ENCODE peak calls at places on chromosomes 3 and 15, in nine cellular contexts. One of them, this sample, is unnamed.

GRCh38 chr3:72384602-72385001 is 463.6 kb downstream of the SHQ1 start:
- DNase-seq in activated T-cell treated with anti-CD3 and anti-CD28 coated beads for 24 hours: no peak
- DNase-seq in T-cell: no peak
- DNase-seq in AG09309: no peak
- DNase-seq in T-helper 1 cell: no peak
- DNase-seq in HT1080: no peak
- DNase-seq in endothelial cell: no peak
- DNase-seq in GM04503: no peak
- DNase-seq in OCI-LY7: no peak
- DNase-seq in this sample: no peak

GRCh38 chr15:62991698-62992097 is 50.8 kb upstream of the TPM1 start:
- DNase-seq in endothelial cell: no peak
- DNase-seq in T-cell: no peak
- DNase-seq in GM04503: no peak
- DNase-seq in OCI-LY7: no peak
- DNase-seq in AG09309: no peak
- DNase-seq in HT1080: no peak
- DNase-seq in T-helper 1 cell: no peak
- DNase-seq in activated T-cell treated with anti-CD3 and anti-CD28 coated beads for 24 hours: no peak
- DNase-seq in this sample: no peak

GRCh38 chr3:180375831-180376230 is 226.1 kb upstream of the TTC14 start:
- DNase-seq in GM04503: no peak
- DNase-seq in endothelial cell: no peak
- DNase-seq in HT1080: no peak
- DNase-seq in AG09309: no peak
- DNase-seq in OCI-LY7: no peak
- DNase-seq in T-helper 1 cell: no peak
- DNase-seq in T-cell: no peak
- DNase-seq in activated T-cell treated with anti-CD3 and anti-CD28 coated beads for 24 hours: no peak
- DNase-seq in this sample: no peak

GRCh38 chr3:111538687-111539086 is 3.3 kb upstream of the CD96 start:
- DNase-seq in HT1080: peak; percentile 72
- DNase-seq in T-helper 1 cell: no peak
- DNase-seq in T-cell: no peak
- DNase-seq in GM04503: no peak
- DNase-seq in endothelial cell: no peak
- DNase-seq in AG09309: no peak
- DNase-seq in OCI-LY7: no peak
- DNase-seq in activated T-cell treated with anti-CD3 and anti-CD28 coated beads for 24 hours: no peak
- DNase-seq in this sample: no peak

GRCh38 chr3:21562225-21562624 is 188.8 kb downstream of the ZNF385D start:
- DNase-seq in AG09309: no peak
- DNase-seq in T-helper 1 cell: no peak
- DNase-seq in HT1080: peak; percentile 2
- DNase-seq in GM04503: no peak
- DNase-seq in OCI-LY7: no peak
- DNase-seq in activated T-cell treated with anti-CD3 and anti-CD28 coated beads for 24 hours: no peak
- DNase-seq in T-cell: no peak
- DNase-seq in endothelial cell: no peak
- DNase-seq in this sample: no peak

GRCh38 chr3:57130426-57131209 is 34.5 kb downstream of the IL17RD start:
- DNase-seq in AG09309: no peak
- DNase-seq in endothelial cell: peak; percentile 72
- DNase-seq in T-helper 1 cell: no peak
- DNase-seq in HT1080: no peak
- DNase-seq in GM04503: no peak
- DNase-seq in activated T-cell treated with anti-CD3 and anti-CD28 coated beads for 24 hours: no peak
- DNase-seq in T-cell: no peak
- DNase-seq in OCI-LY7: peak; percentile 46
- DNase-seq in this sample: no peak

GRCh38 chr3:111676177-111677021 is 81.3 kb upstream of the ZBED2 start:
- DNase-seq in endothelial cell: no peak
- DNase-seq in OCI-LY7: peak; percentile 36
- DNase-seq in GM04503: no peak
- DNase-seq in T-helper 1 cell: no peak
- DNase-seq in T-cell: no peak
- DNase-seq in AG09309: no peak
- DNase-seq in activated T-cell treated with anti-CD3 and anti-CD28 coated beads for 24 hours: no peak
- DNase-seq in HT1080: peak; percentile 87
- DNase-seq in this sample: no peak

GRCh38 chr3:184373422-184373821 is 4.6 kb downstream of the THPO start:
- DNase-seq in activated T-cell treated with anti-CD3 and anti-CD28 coated beads for 24 hours: no peak
- DNase-seq in GM04503: peak; percentile 43
- DNase-seq in OCI-LY7: no peak
- DNase-seq in AG09309: no peak
- DNase-seq in HT1080: no peak
- DNase-seq in T-cell: no peak
- DNase-seq in endothelial cell: no peak
- DNase-seq in T-helper 1 cell: no peak
- DNase-seq in this sample: no peak

GRCh38 chr3:17473761-17474160 is 268.7 kb downstream of the TBC1D5 start:
- DNase-seq in GM04503: no peak
- DNase-seq in endothelial cell: no peak
- DNase-seq in T-helper 1 cell: no peak
- DNase-seq in T-cell: no peak
- DNase-seq in OCI-LY7: no peak
- DNase-seq in HT1080: peak; percentile 8
- DNase-seq in AG09309: no peak
- DNase-seq in activated T-cell treated with anti-CD3 and anti-CD28 coated beads for 24 hours: no peak
- DNase-seq in this sample: no peak

GRCh38 chr3:45958333-45958791 is 15.1 kb downstream of the CXCR6 start:
- DNase-seq in endothelial cell: no peak
- DNase-seq in T-cell: no peak
- DNase-seq in OCI-LY7: no peak
- DNase-seq in T-helper 1 cell: no peak
- DNase-seq in AG09309: no peak
- DNase-seq in GM04503: peak; percentile 88
- DNase-seq in HT1080: peak; percentile 20
- DNase-seq in activated T-cell treated with anti-CD3 and anti-CD28 coated beads for 24 hours: no peak
- DNase-seq in this sample: no peak

GRCh38 chr3:13010770-13011169 is 62.5 kb downstream of the IQSEC1 start:
- DNase-seq in AG09309: no peak
- DNase-seq in T-helper 1 cell: no peak
- DNase-seq in HT1080: no peak
- DNase-seq in OCI-LY7: peak; percentile 36
- DNase-seq in endothelial cell: no peak
- DNase-seq in activated T-cell treated with anti-CD3 and anti-CD28 coated beads for 24 hours: no peak
- DNase-seq in T-cell: no peak
- DNase-seq in GM04503: no peak
- DNase-seq in this sample: no peak

GRCh38 chr15:37758412-37758811 is 176.0 kb upstream of the TMCO5A start:
- DNase-seq in GM04503: no peak
- DNase-seq in OCI-LY7: no peak
- DNase-seq in AG09309: no peak
- DNase-seq in T-helper 1 cell: no peak
- DNase-seq in HT1080: no peak
- DNase-seq in endothelial cell: no peak
- DNase-seq in T-cell: no peak
- DNase-seq in activated T-cell treated with anti-CD3 and anti-CD28 coated beads for 24 hours: no peak
- DNase-seq in this sample: no peak

GRCh38 chr3:62493116-62493801 is 119.9 kb upstream of the FEZF2 start:
- DNase-seq in HT1080: no peak
- DNase-seq in GM04503: no peak
- DNase-seq in activated T-cell treated with anti-CD3 and anti-CD28 coated beads for 24 hours: no peak
- DNase-seq in T-helper 1 cell: no peak
- DNase-seq in OCI-LY7: peak; percentile 62
- DNase-seq in AG09309: no peak
- DNase-seq in T-cell: no peak
- DNase-seq in endothelial cell: no peak
- DNase-seq in this sample: no peak

GRCh38 chr3:164049836-164050235 is 1028.5 kb downstream of the SI start:
- DNase-seq in T-helper 1 cell: no peak
- DNase-seq in endothelial cell: no peak
- DNase-seq in HT1080: no peak
- DNase-seq in activated T-cell treated with anti-CD3 and anti-CD28 coated beads for 24 hours: no peak
- DNase-seq in GM04503: no peak
- DNase-seq in AG09309: no peak
- DNase-seq in OCI-LY7: no peak
- DNase-seq in T-cell: no peak
- DNase-seq in this sample: no peak

This sample was measured in AG04450.